ENCODE peak calls at places on chromosomes 11 and 22, in eight cellular contexts. B is Peyer's patch, C is lung, I is A549, Q is IMR-90, D is fibroblast of lung, H is tibial nerve, Z is heart right ventricle. F is an unnamed sample.
A peak's percentile ranks its signal among the peaks of the same experiment; 100 is the strongest.

GRCh38 chr22:33524511-33525270 is 395.6 kb downstream of the LARGE1 start:
- DNase-seq in B (no peak), C (no peak), I (peak; percentile 31), Q (no peak), D (no peak), H (no peak), Z (no peak), F (no peak)

GRCh38 chr11:76823481-76824028 is 37.2 kb upstream of the ACER3 start:
- DNase-seq in B (no peak), C (no peak), I (peak; percentile 89), Q (peak; percentile 76), D (peak; percentile 85), H (no peak), Z (peak; percentile 80), F (peak; percentile 91)

GRCh38 chr11:131077340-131077739 is 161.1 kb upstream of the SNX19 start:
- DNase-seq in B (no peak), C (no peak), I (no peak), Q (peak; percentile 59), D (peak; percentile 29), H (no peak), Z (no peak), F (no peak)

GRCh38 chr11:134414772-134415765 is 3.0 kb upstream of the B3GAT1 start:
- DNase-seq in B (peak; percentile 29), C (no peak), I (no peak), Q (no peak), D (no peak), H (no peak), Z (no peak), F (no peak)

GRCh38 chr11:128457874-128458273 is 129.5 kb downstream of the ETS1 start:
- DNase-seq in B (no peak), C (no peak), I (no peak), Q (no peak), D (no peak), H (no peak), Z (no peak), F (no peak)

GRCh38 chr11:60918941-60919275 is 5.0 kb downstream of the TMEM109 start:
- DNase-seq in B (no peak), C (no peak), I (peak; percentile 19), Q (peak; percentile 40), D (peak; percentile 45), H (no peak), Z (no peak), F (no peak)

GRCh38 chr11:43523632-43524031 is 156.9 kb upstream of the HSD17B12 start:
- DNase-seq in B (no peak), C (no peak), I (no peak), Q (no peak), D (no peak), H (no peak), Z (no peak), F (no peak)

GRCh38 chr11:1517117-1518005 is 30.8 kb upstream of the MOB2 start:
- DNase-seq in B (no peak), C (no peak), I (no peak), Q (no peak), D (no peak), H (no peak), Z (no peak), F (no peak)

GRCh38 chr11:58394195-58394594 is 12.5 kb downstream of the OR5B3 start:
- DNase-seq in B (no peak), C (no peak), I (no peak), Q (peak; percentile 82), D (peak; percentile 85), H (no peak), Z (no peak), F (peak; percentile 63)

GRCh38 chr11:9574806-9575530 is 1.5 kb downstream of the WEE1 start:
- DNase-seq in B (peak; percentile 70), C (peak; percentile 37), I (peak; percentile 84), Q (peak; percentile 87), D (peak; percentile 85), H (peak; percentile 20), Z (peak; percentile 73), F (peak; percentile 62)

GRCh38 chr11:128917144-128917684 is 25.5 kb downstream of the TP53AIP1 start:
- DNase-seq in B (no peak), C (no peak), I (no peak), Q (no peak), D (no peak), H (no peak), Z (no peak), F (no peak)

GRCh38 chr11:127998421-127998820 is 588.9 kb downstream of the ETS1 start:
- DNase-seq in B (no peak), C (no peak), I (no peak), Q (peak; percentile 45), D (peak; percentile 16), H (no peak), Z (no peak), F (no peak)

GRCh38 chr22:30327864-30328345 is 1.2 kb upstream of the TBC1D10A start:
- DNase-seq in B (no peak), C (no peak), I (peak; percentile 31), Q (no peak), D (no peak), H (no peak), Z (no peak), F (no peak)

GRCh38 chr11:68966894-68967780 is 13.6 kb downstream of the MRGPRD start:
- DNase-seq in B (no peak), C (no peak), I (no peak), Q (no peak), D (no peak), H (no peak), Z (no peak), F (no peak)

GRCh38 chr22:35352214-35353111 is 28.4 kb upstream of the HMOX1 start:
- DNase-seq in B (no peak), C (peak; percentile 62), I (peak; percentile 50), Q (no peak), D (peak; percentile 39), H (peak; percentile 35), Z (peak; percentile 62), F (no peak)
- TF ChIP-seq CTCF in B (peak; percentile 14), C (no peak), I (peak; percentile 42), Q (peak; percentile 18), D (no peak), H (peak; percentile 22), Z (peak; percentile 45), F (peak; percentile 18)

GRCh38 chr22:41885576-41885975 is 29.3 kb downstream of the SHISA8 start:
- DNase-seq in B (no peak), C (no peak), I (no peak), Q (no peak), D (no peak), H (no peak), Z (no peak), F (no peak)
- H3K27ac ChIP-seq in B (no peak overlapping the region), C (no peak overlapping the region), I (no peak overlapping the region), Q (no peak overlapping the region), D (no peak overlapping the region), H (no peak overlapping the region), Z (no peak overlapping the region), F (no peak overlapping the region)

GRCh38 chr11:110478410-110478809 is 48.7 kb downstream of the FDX1 start:
- DNase-seq in B (no peak), C (no peak), I (no peak), Q (no peak), D (no peak), H (no peak), Z (no peak), F (no peak)
- TF ChIP-seq CTCF in B (no peak), C (no peak), I (no peak), Q (no peak), D (no peak), H (no peak), Z (no peak), F (no peak)

DNA sequence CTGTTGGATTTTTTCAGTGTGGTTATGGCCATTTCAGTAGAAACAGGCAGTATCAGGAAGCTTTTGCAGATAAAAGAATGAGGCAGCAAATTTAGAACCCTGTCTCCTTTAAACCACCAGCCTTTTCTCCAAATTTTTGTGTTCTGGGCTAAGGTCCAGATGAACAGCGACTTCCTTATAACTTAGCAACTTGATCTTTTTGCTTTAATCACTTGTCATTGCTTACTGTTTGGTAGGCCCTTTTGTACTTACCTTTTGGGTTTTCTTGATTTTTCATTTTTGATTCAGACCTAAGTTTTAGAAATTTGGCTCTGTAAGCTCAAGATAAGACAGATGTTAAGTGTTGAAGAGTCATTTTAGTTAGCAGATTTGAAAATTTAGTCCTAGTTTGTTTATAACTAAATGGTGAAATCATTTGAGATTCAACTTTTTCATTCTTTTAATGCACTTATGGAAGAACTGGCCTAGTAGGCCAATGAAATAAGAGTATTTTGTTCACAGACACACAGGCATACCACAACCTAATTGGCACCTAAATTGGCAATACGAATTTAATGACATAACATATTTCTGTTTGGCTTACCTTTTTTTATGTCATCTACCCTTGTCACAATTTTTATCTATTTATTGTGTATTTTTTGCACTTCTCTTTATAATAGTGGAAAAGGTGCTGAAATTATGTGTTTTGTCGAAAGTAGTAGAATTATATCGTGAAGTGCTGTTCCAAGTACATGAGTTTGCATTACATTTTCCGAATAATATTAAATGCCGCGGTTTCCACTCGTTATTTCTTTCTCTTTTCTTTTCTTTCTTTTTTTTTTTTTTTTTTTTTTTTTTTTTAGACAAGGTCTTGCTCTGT is 2.1 kb downstream of the RTN3 start:
- DNase-seq in B (no peak), C (no peak), I (no peak), Q (peak; percentile 53), D (peak; percentile 65), H (no peak), Z (no peak), F (no peak)
- H3K27ac ChIP-seq in B (no peak overlapping the region), C (no peak overlapping the region), I (peak overlapping the region; percentile 90), Q (no peak overlapping the region), D (no peak overlapping the region), H (peak overlapping the region; percentile 97), Z (peak overlapping the region; percentile 6), F (no peak overlapping the region)

DNA sequence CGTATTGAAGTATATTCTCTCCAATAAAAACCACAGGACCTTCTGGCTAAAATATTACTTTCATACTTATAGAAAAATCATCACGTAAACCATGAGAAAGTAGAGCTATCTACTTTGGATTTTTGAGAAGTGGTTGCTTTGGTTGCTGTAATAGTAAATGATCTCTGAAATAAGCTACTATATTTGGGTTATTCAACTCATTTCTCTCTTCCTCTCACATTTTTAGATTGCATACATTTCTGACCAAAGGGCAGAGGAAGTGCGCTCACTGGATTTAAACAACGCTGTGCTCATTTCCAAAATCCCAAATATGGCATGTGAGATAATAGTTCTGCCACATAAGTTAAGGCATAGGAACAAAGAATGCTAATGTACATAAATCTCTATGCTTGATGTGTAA is 357.0 kb downstream of the LRRC4C start:
- DNase-seq in B (no peak), C (no peak), I (no peak), Q (no peak), D (no peak), H (no peak), Z (no peak), F (no peak)
- TF ChIP-seq CTCF in B (no peak), C (no peak), I (no peak), Q (no peak), D (no peak), H (no peak), Z (no peak), F (no peak)

F was measured in RWPE1.